ENCODE peak calls at places on chromosomes 3 and 15, in four cellular contexts. G is EH, X is GM12865, M is DMS153. D is an unnamed sample.

GRCh38 chr3:54691230-54691900 is 236.5 kb downstream of the LRTM1 start:
- DNase-seq in G (no peak), X (no peak), M (no peak), D (no peak)

GRCh38 chr15:92958105-92958504 is 58.0 kb downstream of the CHD2 start:
- DNase-seq in G (peak), X (no peak), M (no peak), D (no peak)

GRCh38 chr3:112104774-112105173 is 18.6 kb downstream of the C3orf52 start:
- DNase-seq in G (no peak), X (no peak), M (no peak), D (no peak)

GRCh38 chr3:112817271-112817670 is 29.4 kb downstream of the CD200R1L start:
- DNase-seq in G (peak), X (no peak), M (no peak), D (no peak)

GRCh38 chr3:133360476-133360875 is 39.4 kb upstream of the BFSP2 start:
- DNase-seq in G (no peak), X (no peak), M (no peak), D (no peak)

GRCh38 chr15:60821462-60822061 is 342.6 kb upstream of the ICE2 start:
- DNase-seq in G (no peak), X (no peak), M (no peak), D (no peak)

GRCh38 chr3:104452697-104453096 is 914.0 kb upstream of the ALCAM start:
- DNase-seq in G (no peak), X (no peak), M (no peak), D (no peak)

GRCh38 chr15:92606126-92606835 is 49.3 kb downstream of the FAM174B start:
- DNase-seq in G (no peak), X (no peak), M (no peak), D (no peak)

GRCh38 chr3:64187065-64187959 is 38.0 kb downstream of the PRICKLE2 start:
- DNase-seq in G (peak), X (no peak), M (peak), D (peak)

GRCh38 chr3:7638103-7638502 is 777.2 kb downstream of the GRM7 start:
- DNase-seq in G (no peak), X (no peak), M (no peak), D (no peak)

GRCh38 chr15:70439880-70440279 is 323.5 kb downstream of the UACA start:
- DNase-seq in G (no peak), X (no peak), M (no peak), D (no peak)

D was measured in HepG2.